ENCODE peak calls at places on chromosomes 5 and 9, in four cellular contexts. I is HTR-8/SVneo; W is GM23248; N is activated CD4-positive, alpha-beta T cell treated with anti-CD3 and anti-CD28 coated beads, Interleukin-2, amount 50 U/mL, for 48 hours. K is an unnamed sample.

GRCh38 chr5:75611324-75612210 is at the start of gene ANKDD1B:
- DNase-seq in I (no peak), W (peak; percentile 59), N (no peak), K (no peak)

GRCh38 chr9:121201045-121201737 is 478 bp downstream of the RAB14 start:
- DNase-seq in I (peak; percentile 8), W (peak; percentile 71), N (peak; percentile 51), K (peak; percentile 50)

GRCh38 chr9:100213730-100214477 is 114.9 kb downstream of the INVS start:
- DNase-seq in I (no peak), W (peak; percentile 61), N (no peak), K (no peak)

GRCh38 chr5:73998496-73998895 is 372.5 kb downstream of the ARHGEF28 start:
- DNase-seq in I (no peak), W (peak; percentile 76), N (no peak), K (no peak)

GRCh38 chr5:150116667-150117395 is 30.5 kb upstream of the CSF1R start:
- DNase-seq in I (no peak), W (peak; percentile 80), N (no peak), K (no peak)

GRCh38 chr9:33884856-33885701 is 68.1 kb downstream of the UBE2R2 start:
- DNase-seq in I (no peak), W (peak; percentile 28), N (no peak), K (no peak)

GRCh38 chr9:35905912-35906679 is at the start of gene HRCT1:
- DNase-seq in I (peak; percentile 75), W (peak; percentile 97), N (no peak), K (no peak)

GRCh38 chr5:32837211-32837610 is 126.1 kb downstream of the NPR3 start:
- DNase-seq in I (no peak), W (no peak), N (no peak), K (no peak)

GRCh38 chr5:1514027-1514818 is 9.5 kb downstream of the LPCAT1 start:
- DNase-seq in I (no peak), W (no peak), N (no peak), K (no peak)

K was measured in activated CD4-positive, alpha-beta memory T cell treated with anti-CD3 and anti-CD28 coated beads, Interleukin-2, amount 10 ng/mL, durations not matched to agents 7 days and 5 days.